ENCODE peak calls at places on chromosome 11, in seven cellular contexts. C is body of pancreas; R is CD4-positive, alpha-beta T cell; X is PC-3; G is kidney; J is HCT116; B is iPS DF 6.9. V is an unnamed sample. For H3K9me3, the result is how much of the 10 kb centered on the place peaks cover.

GRCh38 chr11:93085097-93085496 is 112.7 kb downstream of the SLC36A4 start:
- DNase-seq in R (no peak), C (no peak), X (peak), B (no peak), J (no peak), G (no peak), V (no peak)

GRCh38 chr11:114196994-114197702 is 99.1 kb upstream of the NNMT start:
- DNase-seq in C (no peak), X (no peak), J (no peak), G (no peak), R (no peak), B (no peak), V (no peak)

GRCh38 chr11:116970485-116971292 is 127.5 kb downstream of the SIK3 start:
- DNase-seq in B (no peak), J (no peak), G (no peak), C (no peak), R (no peak), X (peak), V (no peak)

GRCh38 chr11:62544521-62545436 is 1.8 kb downstream of the AHNAK start:
- DNase-seq in J (no peak), G (no peak), R (no peak), C (no peak), X (peak), B (no peak), V (peak)

GRCh38 chr11:111355956-111356659 is 23.0 kb downstream of the POU2AF1 start:
- DNase-seq in J (no peak), X (no peak), B (no peak), C (no peak), G (no peak), R (no peak), V (no peak)

GRCh38 chr11:47083913-47084312 is 92.8 kb downstream of the ARFGAP2 start:
- DNase-seq in J (no peak), R (no peak), B (no peak), X (peak), C (no peak), G (no peak), V (no peak)

GRCh38 chr11:2790581-2790925 is 90.8 kb upstream of the KCNQ1OT1 start:
- DNase-seq in R (no peak), J (no peak), C (peak), B (no peak), X (no peak), G (peak), V (no peak)

GRCh38 chr11:130145975-130146776 is 13.4 kb upstream of the ST14 start:
- DNase-seq in B (peak), J (peak), X (peak), R (no peak), C (peak), G (peak), V (peak)

GRCh38 chr11:76781861-76782500 is 1.2 kb upstream of the TSKU start:
- DNase-seq in G (no peak), J (no peak), B (no peak), R (no peak), X (no peak), C (no peak), V (peak)

GRCh38 chr11:91173701-91174100 is 950.9 kb upstream of the CHORDC1 start:
- DNase-seq in B (no peak), G (no peak), C (no peak), R (no peak), X (peak), J (no peak), V (no peak)

GRCh38 chr11:69912911-69913451 is 93.8 kb upstream of the FGF3 start:
- DNase-seq in R (no peak), G (no peak), J (no peak), C (peak), X (no peak), B (no peak), V (peak)

GRCh38 chr11:129655247-129655832 is 160.3 kb upstream of the TMEM45B start:
- DNase-seq in G (no peak), X (no peak), R (no peak), B (no peak), C (no peak), J (no peak), V (no peak)

GRCh38 chr11:61969838-61970452 is 2.5 kb upstream of the FTH1 start:
- DNase-seq in R (no peak), X (peak), B (no peak), J (no peak), G (no peak), C (no peak), V (no peak)

GRCh38 chr11:58330861-58331260 is 28.0 kb downstream of the OR5B17 start:
- DNase-seq in J (no peak), G (no peak), B (no peak), R (no peak), C (no peak), X (peak), V (no peak)
- H3K9me3 ChIP-seq in J (under half), G (under half), B (under half), R (under half), C (under half), X (under half), V (under half)

GRCh38 chr11:55054723-55055122 is 207.2 kb upstream of the TRIM48 start:
- DNase-seq in B (no peak), J (no peak), G (no peak), R (no peak), C (no peak), X (no peak), V (no peak)
- H3K9me3 ChIP-seq in B (under half), J (under half), G (half or more), R (half or more), C (under half), X (half or more), V (under half)

DNA sequence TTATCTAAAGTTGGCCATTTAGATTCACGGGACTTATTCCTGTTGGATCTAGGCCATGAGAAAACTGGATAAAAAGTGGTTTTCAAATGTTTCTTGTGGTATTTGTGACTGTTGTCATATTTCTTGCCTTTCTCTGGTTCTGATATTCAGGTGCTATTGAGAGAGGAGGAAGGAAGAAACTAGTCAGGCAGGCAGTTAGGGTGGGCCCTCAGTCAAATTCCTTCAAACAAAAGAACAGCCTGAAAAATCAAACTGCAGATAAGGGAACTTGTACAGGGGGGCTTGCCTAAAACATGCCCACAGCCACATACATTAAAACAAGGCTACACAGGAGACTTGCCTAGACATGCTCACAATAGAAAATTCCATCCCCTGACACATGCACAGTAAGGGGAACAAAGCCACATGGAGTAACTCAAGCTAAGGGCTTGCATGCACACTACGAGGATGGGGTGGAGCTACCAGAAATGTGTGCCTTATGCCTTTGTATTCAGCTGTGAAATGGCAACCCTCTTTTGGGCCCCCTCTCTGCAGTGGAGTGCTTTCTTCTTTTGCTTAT is 18.2 kb downstream of the NCR3LG1 start:
- DNase-seq in C (no peak), J (no peak), X (no peak), R (no peak), G (no peak), B (no peak), V (no peak)
- H3K9me3 ChIP-seq in C (under half), J (under half), X (under half), R (under half), G (under half), B (under half), V (under half)

DNA sequence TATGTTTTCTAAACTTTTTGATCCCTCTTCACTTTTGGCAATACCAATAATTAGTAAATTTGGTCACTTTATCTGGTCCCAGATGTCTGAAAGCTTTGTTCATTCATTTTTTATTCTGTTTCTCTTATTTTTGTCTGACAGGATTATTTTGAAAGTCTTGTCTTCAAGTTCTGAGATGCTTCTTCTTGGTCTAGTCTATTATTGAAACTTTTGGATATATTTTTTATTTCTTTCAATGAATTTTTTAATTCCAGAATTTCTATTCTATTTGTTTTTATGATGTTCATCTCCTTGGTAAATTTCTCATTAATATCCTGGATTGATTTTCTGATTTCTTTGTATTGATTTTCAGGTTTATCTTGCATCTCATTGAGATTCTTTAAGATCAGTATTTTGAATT is 54.1 kb upstream of the RAB38 start:
- DNase-seq in R (no peak), G (no peak), X (no peak), B (no peak), C (no peak), J (no peak), V (no peak)
- H3K9me3 ChIP-seq in R (under half), G (under half), X (under half), B (under half), C (under half), J (under half), V (under half)

GRCh38 chr11:66477256-66478201 is 2.7 kb upstream of the DPP3 start:
- DNase-seq in X (no peak), C (no peak), R (no peak), G (peak), J (no peak), B (no peak), V (no peak)
- H3K9me3 ChIP-seq in X (under half), C (under half), R (under half), G (under half), J (under half), B (under half), V (under half)

GRCh38 chr11:124285610-124286344 is 28.0 kb downstream of the OR8D1 start:
- DNase-seq in B (no peak), J (no peak), C (no peak), G (no peak), R (no peak), X (peak), V (no peak)
- H3K9me3 ChIP-seq in B (under half), J (under half), C (under half), G (under half), R (under half), X (under half), V (under half)

GRCh38 chr11:75380716-75381420 is 18.4 kb upstream of the RPS3 start:
- DNase-seq in G (no peak), J (no peak), C (peak), B (no peak), R (no peak), X (peak), V (peak)
- H3K9me3 ChIP-seq in G (under half), J (under half), C (under half), B (under half), R (under half), X (under half), V (under half)

V was measured in small intestine.